ENCODE peak calls at places on chromosomes 3 and 15, in eight cellular contexts. S is GM10248; M is MCF 10A; G is NCI-H1105; P is GF-D8; Q is neural crest cell; C is stimulated activated CD8-positive, alpha-beta memory T cell treated with anti-CD3 and anti-CD28 coated beads, Interleukin-4, amount 100 ng/mL, for 24 hours; I is BJ. L is an unnamed sample.

GRCh38 chr15:58201536-58201935 is 63.4 kb downstream of the AQP9 start:
- DNase-seq in S (no peak), M (no peak), G (no peak), P (no peak), Q (no peak), C (no peak), I (peak), L (no peak)

GRCh38 chr15:98155356-98155755 is 194.9 kb downstream of the ARRDC4 start:
- DNase-seq in S (no peak), M (peak), G (no peak), P (no peak), Q (no peak), C (no peak), I (no peak), L (no peak)

GRCh38 chr3:120450914-120451669 is at the start of gene FSTL1:
- DNase-seq in S (no peak), M (no peak), G (no peak), P (no peak), Q (peak), C (no peak), I (no peak), L (no peak)

GRCh38 chr3:141049681-141050080 is 1.5 kb upstream of the SPSB4 start:
- DNase-seq in S (no peak), M (no peak), G (peak), P (no peak), Q (no peak), C (no peak), I (no peak), L (no peak)

GRCh38 chr3:68874551-68875348 is 57.6 kb downstream of the TAFA4 start:
- DNase-seq in S (no peak), M (no peak), G (no peak), P (no peak), Q (no peak), C (no peak), I (no peak), L (no peak)

GRCh38 chr3:21750831-21751391 is at the start of gene ZNF385D:
- DNase-seq in S (no peak), M (peak), G (peak), P (no peak), Q (peak), C (no peak), I (no peak), L (no peak)

GRCh38 chr3:51099794-51100542 is 285.1 kb upstream of the MANF start:
- DNase-seq in S (peak), M (peak), G (no peak), P (no peak), Q (peak), C (no peak), I (peak), L (no peak)

GRCh38 chr3:129837057-129837631 is 56.4 kb downstream of the TMCC1 start:
- DNase-seq in S (no peak), M (peak), G (no peak), P (no peak), Q (no peak), C (no peak), I (no peak), L (no peak)

GRCh38 chr15:39799552-39800011 is 16.9 kb upstream of the FSIP1 start:
- DNase-seq in S (no peak), M (no peak), G (no peak), P (no peak), Q (no peak), C (no peak), I (no peak), L (no peak)

GRCh38 chr3:37144806-37145205 is 29.6 kb downstream of the LRRFIP2 start:
- DNase-seq in S (no peak), M (no peak), G (no peak), P (no peak), Q (no peak), C (no peak), I (no peak), L (no peak)

GRCh38 chr3:194003128-194004057 is 132.6 kb upstream of the HES1 start:
- DNase-seq in S (peak), M (peak), G (peak), P (peak), Q (peak), C (peak), I (peak), L (no peak)

GRCh38 chr3:52372822-52373504 is 56.8 kb downstream of the DNAH1 start:
- DNase-seq in S (peak), M (no peak), G (no peak), P (no peak), Q (peak), C (no peak), I (no peak), L (no peak)

GRCh38 chr3:186068243-186068552 is 40.7 kb downstream of the ETV5 start:
- DNase-seq in S (no peak), M (no peak), G (no peak), P (no peak), Q (no peak), C (no peak), I (no peak), L (no peak)

GRCh38 chr3:94612631-94613030 is 549.8 kb downstream of the NSUN3 start:
- DNase-seq in S (no peak), M (no peak), G (no peak), P (no peak), Q (no peak), C (no peak), I (no peak), L (no peak)

GRCh38 chr15:31235298-31236183 is 91.1 kb upstream of the KLF13 start:
- DNase-seq in S (peak), M (peak), G (peak), P (no peak), Q (no peak), C (no peak), I (no peak), L (no peak)

GRCh38 chr3:172512363-172512762 is 10.9 kb downstream of the TNFSF10 start:
- DNase-seq in S (peak), M (no peak), G (no peak), P (peak), Q (no peak), C (peak), I (no peak), L (peak)